ENCODE peak calls at places on chromosome X, in seven cellular contexts. Z is sciatic nerve, Y is thoracic aorta, D is osteocyte, E is left colon, F is NCI-H2171 treated with DMSO at 0.1 percent for 48 hours, L is astrocyte of the spinal cord. U is an unnamed sample.

GRCh38 chrX:72358313-72358712 is 52.6 kb upstream of the CITED1 start:
- DNase-seq in Z (no peak), D (no peak), F (no peak), Y (no peak), L (no peak), E (no peak), U (no peak)

GRCh38 chrX:8484360-8484759 is 19.7 kb downstream of the VCX3B start:
- DNase-seq in D (no peak), F (peak), Y (no peak), L (no peak), Z (no peak), E (no peak), U (no peak)

GRCh38 chrX:119410027-119410819 is 11.1 kb downstream of the SLC25A43 start:
- DNase-seq in F (no peak), Y (no peak), D (no peak), L (peak), Z (peak), E (peak), U (no peak)

GRCh38 chrX:73561791-73562190 is 1.2 kb upstream of the CHIC1 start:
- DNase-seq in E (no peak), L (peak), F (no peak), Z (no peak), Y (no peak), D (no peak), U (no peak)

GRCh38 chrX:38561126-38561868 is at the start of gene TSPAN7:
- DNase-seq in L (peak), F (peak), Z (peak), E (peak), D (peak), Y (peak), U (peak)

GRCh38 chrX:96140796-96141195 is 543.8 kb upstream of the DIAPH2 start:
- DNase-seq in Z (no peak), F (no peak), E (no peak), Y (no peak), D (no peak), L (peak), U (no peak)

GRCh38 chrX:18879144-18879543 is 104.8 kb downstream of the PHKA2 start:
- DNase-seq in D (no peak), F (no peak), L (no peak), Z (no peak), Y (no peak), E (no peak), U (no peak)

GRCh38 chrX:68508799-68509198 is 9.9 kb downstream of the YIPF6 start:
- DNase-seq in L (no peak), D (no peak), E (no peak), Y (no peak), F (no peak), Z (no peak), U (no peak)

GRCh38 chrX:1493877-1494510 is 41.3 kb upstream of the ASMTL start:
- DNase-seq in L (no peak), E (no peak), Z (no peak), D (peak), F (no peak), Y (no peak), U (no peak)

GRCh38 chrX:3717742-3718420 is 4.4 kb upstream of the PRKX start:
- DNase-seq in E (no peak), L (no peak), D (no peak), Z (no peak), F (no peak), Y (no peak), U (no peak)

GRCh38 chrX:116278819-116279218 is 108.3 kb downstream of the AGTR2 start:
- DNase-seq in D (no peak), Y (no peak), Z (no peak), L (no peak), F (no peak), E (no peak), U (no peak)

GRCh38 chrX:70079297-70079696 is 17.0 kb downstream of the OTUD6A start:
- DNase-seq in Z (no peak), F (no peak), Y (no peak), L (no peak), E (no peak), D (peak), U (no peak)

GRCh38 chrX:44451056-44451455 is 91.6 kb downstream of the FUNDC1 start:
- DNase-seq in F (peak), Z (no peak), E (no peak), D (no peak), Y (no peak), L (no peak), U (no peak)

GRCh38 chrX:155985208-155985607 is 12.3 kb upstream of the IL9R start:
- DNase-seq in F (no peak), E (no peak), D (no peak), Z (no peak), L (no peak), Y (no peak), U (no peak)

U was measured in anterior cingulate cortex.